ENCODE peak calls at places on chromosome 22, in four cellular contexts. T is gastrocnemius medialis, I is esophagus squamous epithelium, F is tibial nerve. R is an unnamed sample.
A peak's percentile ranks its signal among the peaks of the same experiment; 100 is the strongest.

GRCh38 chr22:45105281-45105700 is 58.4 kb upstream of the NUP50 start:
- DNase-seq in T (no peak), I (no peak), F (no peak), R (no peak)

GRCh38 chr22:23849009-23850006 is 8.4 kb upstream of the SLC2A11 start:
- DNase-seq in T (peak; percentile 77), I (no peak), F (peak; percentile 75), R (peak; percentile 80)

GRCh38 chr22:43511276-43511910 is 99.6 kb downstream of the MPPED1 start:
- DNase-seq in T (no peak), I (no peak), F (no peak), R (no peak)

GRCh38 chr22:22392131-22392530 is 116.4 kb downstream of the ZNF280B start:
- DNase-seq in T (no peak), I (no peak), F (no peak), R (no peak)

GRCh38 chr22:28019360-28019759 is 100.3 kb upstream of the PITPNB start:
- DNase-seq in T (peak; percentile 96), I (no peak), F (no peak), R (peak; percentile 61)

GRCh38 chr22:47163481-47163875 is 401.0 kb downstream of the TBC1D22A start:
- DNase-seq in T (peak; percentile 8), I (no peak), F (no peak), R (no peak)

GRCh38 chr22:17910561-17911311 is 113.6 kb downstream of the MICAL3 start:
- DNase-seq in T (peak; percentile 94), I (no peak), F (peak; percentile 28), R (peak; percentile 67)

GRCh38 chr22:49147617-49148175 is 680.0 kb downstream of the BRD1 start:
- DNase-seq in T (no peak), I (no peak), F (no peak), R (no peak)

GRCh38 chr22:50257451-50258360 is 3.8 kb downstream of the MAPK12 start:
- DNase-seq in T (peak; percentile 92), I (no peak), F (no peak), R (no peak)

GRCh38 chr22:23066200-23067022 is 3.9 kb upstream of the GNAZ start:
- DNase-seq in T (no peak), I (no peak), F (no peak), R (no peak)

GRCh38 chr22:22156716-22157499 is 87.7 kb upstream of the VPREB1 start:
- DNase-seq in T (peak; percentile 14), I (no peak), F (peak; percentile 65), R (peak; percentile 45)

GRCh38 chr22:43921361-43921760 is 2.2 kb upstream of the PNPLA3 start:
- DNase-seq in T (peak; percentile 62), I (no peak), F (no peak), R (peak; percentile 61)

GRCh38 chr22:50599816-50600454 is 658 bp upstream of the MAPK8IP2 start:
- DNase-seq in T (no peak), I (no peak), F (peak; percentile 33), R (peak; percentile 65)

GRCh38 chr22:17570851-17571631 is 7.7 kb downstream of the SLC25A18 start:
- DNase-seq in T (peak; percentile 95), I (no peak), F (peak; percentile 81), R (peak; percentile 36)

GRCh38 chr22:48869161-48869560 is 958.5 kb downstream of the BRD1 start:
- DNase-seq in T (no peak), I (no peak), F (no peak), R (no peak)

GRCh38 chr22:23036684-23037428 is 33.5 kb upstream of the GNAZ start:
- DNase-seq in T (no peak), I (no peak), F (no peak), R (peak; percentile 15)

GRCh38 chr22:17347724-17348123 is 21.5 kb upstream of the CECR2 start:
- DNase-seq in T (no peak), I (no peak), F (no peak), R (no peak)

GRCh38 chr22:18044548-18045271 is 20.3 kb upstream of the MICAL3 start:
- DNase-seq in T (peak; percentile 39), I (no peak), F (peak; percentile 44), R (no peak)

GRCh38 chr22:50526849-50527801 is 1.7 kb upstream of the SCO2 start:
- DNase-seq in T (peak; percentile 45), I (no peak), F (peak; percentile 36), R (no peak)

GRCh38 chr22:43168416-43169309 is 17.3 kb downstream of the TSPO start:
- DNase-seq in T (no peak), I (no peak), F (no peak), R (no peak)

GRCh38 chr22:43110927-43111623 is 525 bp downstream of the BIK start:
- DNase-seq in T (no peak), I (no peak), F (no peak), R (no peak)

GRCh38 chr22:21898354-21898896 is 31.0 kb upstream of the MAPK1 start:
- DNase-seq in T (no peak), I (no peak), F (no peak), R (no peak)

GRCh38 chr22:46262449-46263207 is 515 bp downstream of the PKDREJ start:
- DNase-seq in T (peak; percentile 62), I (no peak), F (peak; percentile 52), R (no peak)

GRCh38 chr22:44091751-44092150 is 67.6 kb downstream of the PARVB start:
- DNase-seq in T (no peak), I (no peak), F (no peak), R (no peak)

GRCh38 chr22:27192135-27192900 is 534.9 kb downstream of the MIAT start:
- DNase-seq in T (no peak), I (no peak), F (peak; percentile 18), R (no peak)

GRCh38 chr22:31244044-31244942 is 32.2 kb downstream of the LIMK2 start:
- DNase-seq in T (peak; percentile 81), I (no peak), F (no peak), R (peak; percentile 51)

DNA sequence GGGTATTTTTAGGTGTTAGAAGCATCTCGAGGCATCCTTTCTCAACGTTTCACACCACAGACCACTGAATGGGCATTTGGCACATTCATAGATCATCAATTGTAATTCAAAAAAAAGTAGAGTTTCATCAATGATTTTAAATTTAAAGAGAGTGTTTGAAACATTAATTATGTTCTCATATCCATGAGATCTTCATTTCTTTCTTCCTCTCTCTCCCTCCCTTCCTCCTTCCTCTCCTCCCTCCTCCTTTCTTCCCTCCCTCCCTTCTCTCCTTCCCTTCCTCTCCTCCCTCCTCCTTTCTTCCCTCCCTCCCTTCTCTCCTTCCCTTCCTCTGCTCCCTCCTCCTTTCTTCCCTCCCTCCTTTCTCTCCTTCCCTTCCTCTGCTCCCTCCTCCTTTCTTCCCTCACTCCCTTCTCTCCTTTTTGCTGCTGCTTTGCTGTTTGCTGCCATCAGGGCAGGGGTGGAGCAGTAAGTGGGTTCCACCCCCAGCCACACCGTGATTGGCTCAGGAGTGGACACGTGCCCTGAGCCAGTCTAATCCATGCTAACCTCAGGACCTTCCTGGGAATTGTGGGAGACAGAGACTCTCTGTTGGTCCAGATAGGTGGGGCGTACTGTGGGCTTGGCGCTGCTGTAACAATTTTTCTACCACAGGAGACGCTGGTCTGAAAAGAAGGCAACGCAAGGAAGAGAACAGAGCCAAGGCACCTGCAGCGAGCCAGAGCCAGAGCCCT is 33.8 kb upstream of the APOBEC3A start:
- DNase-seq in T (peak; percentile 81), I (no peak), F (peak; percentile 67), R (peak; percentile 79)
- TF ChIP-seq POLR2A in T (peak; percentile 17), I (no peak), F (no peak), R (peak; percentile 25)

GRCh38 chr22:37502342-37503182 is 16.4 kb upstream of the MFNG start:
- DNase-seq in T (no peak), I (no peak), F (no peak), R (no peak)

GRCh38 chr22:37500745-37501144 is 14.6 kb upstream of the MFNG start:
- DNase-seq in T (no peak), I (no peak), F (no peak), R (no peak)

GRCh38 chr22:37503183-37503683 is 16.0 kb downstream of the CARD10 start:
- DNase-seq in T (no peak), I (no peak), F (no peak), R (no peak)

GRCh38 chr22:37501176-37501609 is 15.0 kb upstream of the MFNG start:
- DNase-seq in T (no peak), I (no peak), F (no peak), R (no peak)

DNA sequence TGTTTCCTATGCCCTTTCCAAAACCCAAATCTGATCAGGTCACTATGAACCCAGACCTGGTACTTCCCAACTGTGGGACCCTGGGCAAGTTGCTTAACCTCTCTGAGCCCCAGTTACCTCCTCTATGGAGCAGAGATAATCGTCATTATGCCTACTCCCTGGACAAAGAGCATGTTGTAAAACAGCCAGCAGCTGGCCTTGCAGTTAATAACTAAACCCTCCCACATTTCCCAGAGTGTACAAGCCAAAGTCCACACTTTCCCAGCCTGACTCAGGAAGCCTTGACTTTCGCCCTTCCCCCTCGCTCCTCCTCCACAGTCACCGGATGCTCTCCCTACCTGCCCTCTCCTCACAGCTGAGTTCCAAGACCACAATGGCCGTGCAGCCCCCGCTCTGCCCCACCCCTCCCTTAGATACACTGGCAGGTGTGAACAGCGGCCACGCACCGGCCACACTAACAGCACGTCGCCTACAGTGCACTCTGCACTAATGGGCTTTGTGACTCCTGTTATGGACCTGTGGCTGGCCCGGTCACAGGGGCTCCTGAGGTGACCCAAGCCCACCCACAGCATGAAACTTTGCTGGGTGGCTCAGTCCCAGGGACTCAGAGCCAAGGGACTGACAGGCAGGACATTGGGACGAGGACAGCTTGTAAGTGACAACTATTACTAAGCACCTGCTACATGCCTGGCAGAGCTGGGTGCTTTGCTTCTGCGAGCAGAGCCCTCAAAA is 15.6 kb upstream of the MFNG start:
- DNase-seq in T (peak; percentile 27), I (no peak), F (peak; percentile 43), R (no peak)
- TF ChIP-seq POLR2A in T (no peak), I (no peak), F (no peak), R (no peak)

GRCh38 chr22:41522813-41523212 is 21.5 kb downstream of the POLR3H start:
- DNase-seq in T (no peak), I (no peak), F (no peak), R (no peak)
- TF ChIP-seq POLR2A in T (no peak), I (no peak), F (no peak), R (no peak)

GRCh38 chr22:37747715-37748100 is 50.9 kb downstream of the TRIOBP start:
- DNase-seq in T (no peak), I (no peak), F (no peak), R (no peak)

GRCh38 chr22:37744589-37744988 is 47.7 kb downstream of the TRIOBP start:
- DNase-seq in T (no peak), I (no peak), F (no peak), R (no peak)

GRCh38 chr22:37746366-37747089 is 49.7 kb downstream of the TRIOBP start:
- DNase-seq in T (no peak), I (no peak), F (no peak), R (no peak)

GRCh38 chr22:37747090-37747714 is 50.4 kb downstream of the TRIOBP start:
- DNase-seq in T (no peak), I (no peak), F (peak; percentile 50), R (no peak)

GRCh38 chr22:37745548-37746365 is 48.9 kb downstream of the TRIOBP start:
- DNase-seq in T (peak; percentile 89), I (no peak), F (peak; percentile 83), R (no peak)
- TF ChIP-seq POLR2A in T (peak; percentile 72), I (no peak), F (peak; percentile 30), R (peak; percentile 24)

R was measured in H54.